ENCODE peak calls at places on chromosomes 11 and 22, in ten cellular contexts. R is body of pancreas, W is GM12865, J is fibroblast of mammary gland, M is sigmoid colon, D is OCI-LY7, A is tibial nerve, S is heart right ventricle, G is neural crest cell, Z is WTC11. C is an unnamed sample.

GRCh38 chr11:120666121-120666639 is 154.6 kb downstream of the GRIK4 start:
- DNase-seq in W (peak), Z (peak), A (no peak), S (no peak), J (no peak), M (no peak), G (no peak), R (no peak), D (peak), C (no peak)

GRCh38 chr11:10979529-10979928 is 121.7 kb upstream of the ZBED5 start:
- DNase-seq in A (no peak), W (peak), D (peak), S (no peak), M (no peak), G (no peak), J (no peak), Z (no peak), R (no peak), C (no peak)

GRCh38 chr22:42301742-42302102 is 31.3 kb upstream of the TCF20 start:
- DNase-seq in A (no peak), S (no peak), R (no peak), D (no peak), Z (no peak), M (no peak), J (no peak), G (no peak), W (no peak), C (no peak)

GRCh38 chr11:117932426-117932825 is 3.2 kb upstream of the TMPRSS13 start:
- DNase-seq in G (no peak), R (no peak), A (no peak), D (no peak), S (no peak), J (no peak), Z (no peak), W (no peak), M (peak), C (no peak)

GRCh38 chr22:20889904-20890303 is 27.3 kb upstream of the CRKL start:
- DNase-seq in A (no peak), J (no peak), G (no peak), D (no peak), W (no peak), Z (no peak), R (no peak), S (no peak), M (no peak), C (no peak)

GRCh38 chr22:29216873-29217666 is 11.4 kb downstream of the EMID1 start:
- DNase-seq in R (peak), D (no peak), S (no peak), A (no peak), J (no peak), M (peak), G (no peak), Z (no peak), W (peak), C (no peak)

GRCh38 chr11:69603978-69604524 is 36.9 kb upstream of the CCND1 start:
- DNase-seq in R (no peak), D (no peak), A (no peak), G (no peak), M (no peak), J (no peak), Z (no peak), S (no peak), W (no peak), C (no peak)

GRCh38 chr11:92775277-92775676 is 194.2 kb upstream of the MTNR1B start:
- DNase-seq in R (no peak), M (no peak), S (no peak), A (no peak), W (no peak), D (no peak), J (no peak), G (no peak), Z (no peak), C (no peak)

GRCh38 chr11:9130297-9130696 is 38.9 kb upstream of the SCUBE2 start:
- DNase-seq in D (no peak), M (no peak), Z (no peak), A (no peak), G (no peak), S (no peak), W (peak), J (no peak), R (no peak), C (no peak)

GRCh38 chr22:37419370-37419915 is 7.8 kb downstream of the ELFN2 start:
- DNase-seq in S (no peak), G (no peak), J (no peak), R (no peak), Z (no peak), M (no peak), D (no peak), A (no peak), W (no peak), C (no peak)

GRCh38 chr22:46063861-46064235 is 86.5 kb upstream of the PPARA start:
- DNase-seq in G (no peak), A (peak), Z (peak), R (peak), S (no peak), D (no peak), J (peak), M (peak), W (no peak), C (no peak)

GRCh38 chr11:113417428-113417827 is 29.8 kb downstream of the ANKK1 start:
- DNase-seq in M (no peak), A (no peak), J (no peak), G (no peak), S (no peak), W (peak), R (no peak), Z (no peak), D (no peak), C (no peak)

GRCh38 chr11:18958221-18958910 is 19.2 kb upstream of the MRGPRX1 start:
- DNase-seq in G (no peak), S (no peak), R (no peak), A (no peak), D (no peak), J (no peak), M (no peak), W (no peak), Z (peak), C (no peak)

GRCh38 chr11:44883277-44883676 is 67.4 kb downstream of the TP53I11 start:
- DNase-seq in W (peak), M (no peak), R (no peak), G (no peak), S (no peak), D (no peak), Z (no peak), J (no peak), A (no peak), C (no peak)

GRCh38 chr11:7286178-7286577 is 34.5 kb downstream of the SYT9 start:
- DNase-seq in W (no peak), A (no peak), Z (no peak), M (no peak), S (no peak), R (no peak), G (no peak), D (no peak), J (no peak), C (no peak)

GRCh38 chr11:95149659-95150294 is 60.1 kb downstream of the ENDOD1 start:
- DNase-seq in M (peak), W (no peak), Z (peak), S (peak), A (peak), J (no peak), D (no peak), R (peak), G (peak), C (peak)

GRCh38 chr11:44028816-44029506 is 18.8 kb upstream of the ACCSL start:
- DNase-seq in A (no peak), Z (no peak), J (no peak), G (no peak), W (no peak), M (no peak), D (no peak), R (no peak), S (no peak), C (no peak)

GRCh38 chr22:33726294-33726711 is 194.0 kb downstream of the LARGE1 start:
- DNase-seq in S (no peak), G (no peak), Z (no peak), A (no peak), M (peak), R (peak), J (peak), W (no peak), D (no peak), C (no peak)

GRCh38 chr11:111765984-111766833 is at the start of gene PPP2R1B:
- DNase-seq in S (peak), Z (peak), R (peak), J (peak), W (peak), A (peak), M (peak), G (peak), D (peak), C (peak)

GRCh38 chr11:44575288-44575672 is 9.8 kb downstream of the CD82 start:
- DNase-seq in Z (no peak), S (no peak), M (no peak), J (peak), W (no peak), R (no peak), D (no peak), A (no peak), G (no peak), C (no peak)

GRCh38 chr11:17643506-17644405 is 75.6 kb upstream of the MYOD1 start:
- DNase-seq in S (no peak), Z (no peak), R (no peak), J (no peak), D (no peak), W (no peak), M (no peak), G (no peak), A (no peak), C (no peak)

GRCh38 chr22:48838846-48839730 is 988.6 kb downstream of the BRD1 start:
- DNase-seq in A (no peak), R (no peak), G (no peak), D (peak), J (no peak), M (no peak), S (no peak), W (no peak), Z (no peak), C (no peak)

GRCh38 chr11:26651916-26652315 is 69.9 kb downstream of the SLC5A12 start:
- DNase-seq in R (no peak), W (peak), J (no peak), M (no peak), A (no peak), S (no peak), G (no peak), Z (no peak), D (no peak), C (no peak)

GRCh38 chr11:79461144-79461543 is 20.3 kb upstream of the TENM4 start:
- DNase-seq in D (no peak), J (peak), R (peak), G (no peak), M (no peak), Z (no peak), S (no peak), W (peak), A (no peak), C (peak)

GRCh38 chr22:48588881-48589450 is 1238.7 kb downstream of the BRD1 start:
- DNase-seq in D (no peak), G (no peak), J (no peak), A (no peak), R (no peak), Z (no peak), M (no peak), S (no peak), W (no peak), C (peak)

GRCh38 chr22:24189249-24190158 is 8.2 kb downstream of the SUSD2 start:
- DNase-seq in G (peak), D (peak), W (peak), S (peak), R (peak), M (peak), Z (peak), J (peak), A (peak), C (peak)

GRCh38 chr11:61980783-61981541 is 13.5 kb upstream of the FTH1 start:
- DNase-seq in M (no peak), R (no peak), Z (no peak), G (no peak), W (no peak), S (no peak), D (no peak), J (no peak), A (no peak), C (no peak)

GRCh38 chr22:39745789-39746188 is 147.8 kb downstream of the ENTHD1 start:
- DNase-seq in A (no peak), Z (no peak), W (peak), M (no peak), D (peak), R (no peak), S (no peak), G (no peak), J (no peak), C (no peak)

GRCh38 chr22:23718371-23719165 is 27.8 kb downstream of the RGL4 start:
- DNase-seq in W (no peak), Z (no peak), M (no peak), R (no peak), J (no peak), A (no peak), S (no peak), D (no peak), G (no peak), C (no peak)

GRCh38 chr22:37103151-37103550 is 6.4 kb downstream of the TMPRSS6 start:
- DNase-seq in W (no peak), A (no peak), Z (no peak), S (no peak), D (no peak), J (no peak), M (no peak), G (no peak), R (no peak), C (no peak)

GRCh38 chr11:133947298-133947905 is 9.4 kb downstream of the IGSF9B start:
- DNase-seq in S (peak), M (no peak), R (peak), A (no peak), G (peak), J (peak), D (no peak), Z (peak), W (peak), C (peak)

GRCh38 chr11:34345991-34346480 is 11.8 kb downstream of the ABTB2 start:
- DNase-seq in R (no peak), D (no peak), A (no peak), M (no peak), S (peak), G (no peak), W (no peak), Z (no peak), J (peak), C (no peak)

GRCh38 chr11:33633251-33634003 is 67.2 kb downstream of the C11orf91 start:
- DNase-seq in D (no peak), J (peak), A (no peak), W (no peak), M (no peak), Z (no peak), R (no peak), G (no peak), S (no peak), C (no peak)

GRCh38 chr11:123180574-123180973 is 14.5 kb downstream of the CLMP start:
- DNase-seq in J (no peak), G (no peak), M (peak), Z (no peak), W (no peak), S (no peak), R (no peak), D (no peak), A (no peak), C (no peak)

GRCh38 chr22:37470087-37470445 is 16.1 kb downstream of the MFNG start:
- DNase-seq in G (no peak), Z (no peak), W (no peak), M (no peak), S (no peak), R (no peak), D (no peak), J (no peak), A (no peak), C (no peak)

GRCh38 chr11:11416917-11417316 is 63.9 kb upstream of the CSNK2A3 start:
- DNase-seq in G (no peak), A (no peak), J (peak), R (no peak), M (no peak), S (no peak), D (no peak), W (no peak), Z (no peak), C (no peak)

GRCh38 chr11:27938011-27938410 is 169.9 kb downstream of the KIF18A start:
- DNase-seq in M (no peak), D (no peak), S (no peak), G (no peak), A (no peak), W (no peak), R (no peak), Z (no peak), J (no peak), C (no peak)

GRCh38 chr22:25774575-25775026 is 32.6 kb downstream of the MYO18B start:
- DNase-seq in M (no peak), J (no peak), A (no peak), R (no peak), S (no peak), D (peak), Z (peak), G (peak), W (peak), C (peak)
- TF ChIP-seq CTCF in M (no peak), J (peak), A (peak), R (no peak), S (peak), D (peak), Z (peak), G (peak), W (peak), C (peak)

GRCh38 chr11:128550261-128550821 is 37.0 kb downstream of the ETS1 start:
- DNase-seq in Z (no peak), J (no peak), G (no peak), R (no peak), M (no peak), A (no peak), W (no peak), D (no peak), S (no peak), C (no peak)
- TF ChIP-seq CTCF in Z (no peak), J (no peak), G (no peak), R (no peak), M (no peak), A (no peak), W (no peak), D (no peak), S (no peak), C (no peak)

DNA sequence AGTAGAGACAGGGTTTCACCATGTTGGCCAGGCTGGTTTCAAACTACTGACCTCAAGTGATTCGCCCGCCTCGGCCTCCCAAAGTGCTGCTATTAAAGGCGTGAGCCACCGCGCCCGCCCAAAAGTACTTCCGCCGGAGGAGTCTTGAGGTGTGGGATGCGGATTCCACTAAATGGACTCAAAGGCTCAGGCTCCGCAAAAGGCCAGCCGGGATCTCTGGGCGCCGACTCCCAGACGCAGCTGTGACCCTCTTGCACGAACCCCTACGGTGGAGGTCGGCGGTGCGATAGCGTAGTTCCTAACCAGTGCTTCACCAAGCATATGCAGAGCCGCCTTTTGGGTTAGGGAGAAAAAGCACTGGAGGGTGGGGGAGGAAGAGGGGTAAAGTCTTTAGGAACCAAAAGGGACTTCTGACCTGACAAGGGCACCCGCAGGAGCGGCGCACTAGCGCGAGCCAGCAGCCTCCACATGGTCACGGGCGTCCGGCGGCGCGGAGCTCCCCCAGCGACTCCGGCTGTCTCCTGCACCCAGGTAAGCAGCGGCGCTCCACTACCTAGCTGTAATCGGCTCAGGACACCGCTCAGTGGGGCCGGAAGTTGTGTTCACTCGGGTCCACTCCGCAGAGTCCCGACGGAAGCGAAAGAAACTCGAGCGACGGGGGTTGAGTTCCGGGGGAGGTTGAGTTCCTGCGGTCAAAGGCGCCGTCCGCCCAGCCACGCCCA is at the start of gene MRPL16:
- DNase-seq in W (peak), D (peak), G (peak), M (peak), R (peak), A (peak), Z (peak), S (peak), J (peak), C (peak)
- TF ChIP-seq CTCF in W (peak), D (peak), G (peak), M (no peak), R (peak), A (no peak), Z (no peak), S (no peak), J (no peak), C (no peak)

DNA sequence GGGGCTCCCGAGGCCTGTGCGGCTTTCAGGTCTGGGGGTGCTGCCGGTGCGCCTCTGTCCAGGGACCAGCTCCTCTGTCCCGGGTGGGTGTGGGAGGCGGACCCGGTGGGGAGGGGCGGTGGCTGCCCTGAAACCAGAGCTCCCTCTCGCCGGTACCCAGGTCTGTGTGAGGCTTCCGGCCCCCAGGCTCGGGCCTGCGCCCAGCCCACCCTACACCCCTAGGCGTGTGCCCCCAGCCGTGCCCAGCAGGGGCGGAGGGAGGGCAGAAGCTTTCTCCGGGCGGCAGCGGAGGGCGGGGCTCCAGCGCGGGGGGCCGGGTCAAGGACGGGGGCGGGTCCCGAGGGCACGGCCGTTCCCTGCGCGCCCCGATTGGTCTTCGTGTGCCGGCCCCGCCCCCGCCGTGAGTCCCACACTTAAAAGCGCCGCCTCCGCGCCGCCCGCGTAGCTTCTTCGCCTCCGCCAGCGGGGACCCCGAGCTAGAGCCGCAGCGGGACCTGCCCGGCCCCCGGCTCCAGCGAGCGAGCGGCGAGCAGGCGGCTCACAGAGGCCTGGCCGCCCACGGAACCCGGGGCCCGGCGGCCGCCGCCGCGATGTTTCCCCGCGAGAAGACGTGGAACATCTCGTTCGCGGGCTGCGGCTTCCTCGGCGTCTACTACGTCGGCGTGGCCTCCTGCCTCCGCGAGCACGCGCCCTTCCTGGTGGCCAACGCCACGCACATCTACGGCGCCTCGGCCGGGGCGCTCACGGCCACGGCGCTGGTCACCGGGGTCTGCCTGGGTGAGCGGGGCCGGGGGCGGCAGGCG is 616 bp downstream of the PNPLA2 start:
- DNase-seq in M (peak), W (peak), S (peak), D (peak), J (peak), R (peak), A (peak), Z (peak), G (peak), C (peak)
- TF ChIP-seq CTCF in M (no peak), W (no peak), S (peak), D (no peak), J (no peak), R (no peak), A (peak), Z (no peak), G (peak), C (no peak)

GRCh38 chr11:84566681-84567080 is 1060.5 kb downstream of the DLG2 start:
- DNase-seq in W (no peak), G (no peak), A (no peak), D (peak), S (no peak), R (no peak), Z (no peak), J (no peak), M (no peak), C (no peak)

GRCh38 chr11:84564180-84564866 is 1062.8 kb downstream of the DLG2 start:
- DNase-seq in G (peak), M (no peak), R (peak), S (no peak), Z (peak), J (peak), A (no peak), W (peak), D (peak), C (peak)

GRCh38 chr11:84563356-84563755 is 1063.8 kb downstream of the DLG2 start:
- DNase-seq in A (no peak), J (no peak), M (no peak), W (no peak), S (no peak), D (no peak), Z (no peak), G (no peak), R (no peak), C (no peak)

DNA sequence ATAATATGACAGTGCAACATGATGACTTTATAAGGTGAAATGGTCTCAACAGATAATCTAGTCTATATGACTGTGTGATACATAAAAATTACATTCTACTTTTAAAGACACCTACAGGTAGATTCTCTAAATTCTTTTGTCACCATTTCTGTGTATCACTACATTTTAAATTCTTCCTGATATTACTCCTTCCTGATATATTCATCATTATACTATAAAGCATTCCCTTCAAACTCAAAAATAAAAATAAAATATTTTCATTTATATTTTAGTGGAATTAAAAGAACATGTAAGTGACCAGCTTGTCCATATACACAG is 1062.3 kb downstream of the DLG2 start:
- DNase-seq in R (no peak), S (no peak), W (no peak), M (no peak), Z (no peak), G (no peak), J (no peak), A (no peak), D (no peak), C (no peak)
- TF ChIP-seq CTCF in R (no peak), S (peak), W (no peak), M (no peak), Z (no peak), G (peak), J (no peak), A (no peak), D (peak), C (no peak)